ENCODE peak calls at places on chromosome 2, in seven cellular contexts. Y, I, D, E, V, S and G are unnamed samples.

GRCh38 chr2:223044916-223045700 is 6.9 kb upstream of the KCNE4 start:
- DNase-seq in Y (no peak), I (no peak), D (no peak), E (no peak), V (no peak), S (no peak), G (no peak)

GRCh38 chr2:108315408-108316193 is 26.9 kb downstream of the SULT1C2 start:
- DNase-seq in Y (peak; percentile 62), I (no peak), D (peak; percentile 7), E (no peak), V (no peak), S (no peak), G (no peak)

GRCh38 chr2:188666503-188666902 is 307.7 kb upstream of the COL3A1 start:
- DNase-seq in Y (no peak), I (no peak), D (peak; percentile 19), E (no peak), V (no peak), S (no peak), G (no peak)

GRCh38 chr2:190387422-190387821 is 20.7 kb upstream of the MFSD6 start:
- DNase-seq in Y (no peak), I (no peak), D (no peak), E (no peak), V (no peak), S (no peak), G (no peak)

GRCh38 chr2:45837812-45838341 is 186.4 kb downstream of the PRKCE start:
- DNase-seq in Y (no peak), I (no peak), D (no peak), E (no peak), V (no peak), S (no peak), G (no peak)

GRCh38 chr2:11753886-11754704 is 7.7 kb downstream of the LPIN1 start:
- DNase-seq in Y (no peak), I (no peak), D (no peak), E (peak; percentile 52), V (no peak), S (no peak), G (no peak)

GRCh38 chr2:47490406-47490805 is 87.5 kb downstream of the MSH2 start:
- DNase-seq in Y (no peak), I (no peak), D (peak; percentile 31), E (no peak), V (no peak), S (no peak), G (no peak)

GRCh38 chr2:216345846-216346245 is 26.4 kb downstream of the MARCHF4 start:
- DNase-seq in Y (no peak), I (no peak), D (no peak), E (peak; percentile 37), V (no peak), S (no peak), G (no peak)

GRCh38 chr2:32632089-32632488 is 4.2 kb downstream of the TTC27 start:
- DNase-seq in Y (no peak), I (no peak), D (no peak), E (peak; percentile 84), V (no peak), S (no peak), G (no peak)

GRCh38 chr2:138997849-138998517 is 217.8 kb upstream of the NXPH2 start:
- DNase-seq in Y (no peak), I (no peak), D (no peak), E (peak; percentile 11), V (no peak), S (no peak), G (no peak)

GRCh38 chr2:222671259-222672067 is at the start of gene MOGAT1:
- DNase-seq in Y (peak; percentile 38), I (no peak), D (peak; percentile 91), E (no peak), V (no peak), S (peak; percentile 59), G (peak; percentile 93)

GRCh38 chr2:8090748-8091700 is 590.8 kb upstream of the ID2 start:
- DNase-seq in Y (peak; percentile 58), I (peak; percentile 58), D (no peak), E (peak; percentile 96), V (peak; percentile 70), S (peak; percentile 55), G (no peak)

GRCh38 chr2:106192752-106193490 is 1.2 kb downstream of the UXS1 start:
- DNase-seq in Y (peak; percentile 86), I (no peak), D (peak; percentile 48), E (peak; percentile 77), V (peak; percentile 62), S (peak; percentile 42), G (peak; percentile 65)

GRCh38 chr2:71555798-71556454 is 102.6 kb downstream of the DYSF start:
- DNase-seq in Y (no peak), I (no peak), D (no peak), E (no peak), V (no peak), S (no peak), G (peak; percentile 38)

GRCh38 chr2:207438414-207439126 is 91.2 kb upstream of the CREB1 start:
- DNase-seq in Y (no peak), I (no peak), D (no peak), E (no peak), V (no peak), S (no peak), G (no peak)

GRCh38 chr2:173161040-173161439 is 85.4 kb downstream of the MAP3K20 start:
- DNase-seq in Y (no peak), I (no peak), D (no peak), E (no peak), V (no peak), S (no peak), G (no peak)

GRCh38 chr2:112152476-112153178 is 14.4 kb downstream of the FBLN7 start:
- DNase-seq in Y (no peak), I (no peak), D (no peak), E (no peak), V (no peak), S (no peak), G (no peak)

GRCh38 chr2:71783215-71783614 is 329.9 kb downstream of the DYSF start:
- DNase-seq in Y (no peak), I (no peak), D (no peak), E (no peak), V (no peak), S (no peak), G (no peak)

DNA sequence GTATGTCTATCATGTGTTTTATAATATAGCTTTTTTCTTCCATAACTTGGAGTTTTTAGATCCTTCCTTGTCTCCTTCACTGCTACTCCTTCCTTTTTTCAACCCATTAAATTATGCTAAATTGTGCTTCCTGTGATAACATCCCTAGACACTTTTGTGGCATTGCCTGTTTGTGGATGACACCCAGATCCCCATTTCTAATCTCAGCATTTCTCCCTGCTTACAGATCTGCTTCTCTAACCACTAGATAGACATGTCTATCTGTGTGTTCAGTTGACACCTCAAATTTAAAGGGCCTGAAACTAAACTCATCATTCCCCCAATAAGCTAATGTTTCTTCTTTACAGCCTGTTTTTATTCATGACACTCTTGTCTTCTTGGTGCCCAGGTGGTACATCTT is 244.8 kb downstream of the BABAM2 start:
- DNase-seq in Y (no peak), I (no peak), D (no peak), E (no peak), V (no peak), S (no peak), G (no peak)
- H3K4me3 ChIP-seq in Y (no peak overlapping the region), I (no peak overlapping the region), D (no peak overlapping the region), E (no peak overlapping the region), V (no peak overlapping the region), S (no peak overlapping the region), G (no peak overlapping the region)

DNA sequence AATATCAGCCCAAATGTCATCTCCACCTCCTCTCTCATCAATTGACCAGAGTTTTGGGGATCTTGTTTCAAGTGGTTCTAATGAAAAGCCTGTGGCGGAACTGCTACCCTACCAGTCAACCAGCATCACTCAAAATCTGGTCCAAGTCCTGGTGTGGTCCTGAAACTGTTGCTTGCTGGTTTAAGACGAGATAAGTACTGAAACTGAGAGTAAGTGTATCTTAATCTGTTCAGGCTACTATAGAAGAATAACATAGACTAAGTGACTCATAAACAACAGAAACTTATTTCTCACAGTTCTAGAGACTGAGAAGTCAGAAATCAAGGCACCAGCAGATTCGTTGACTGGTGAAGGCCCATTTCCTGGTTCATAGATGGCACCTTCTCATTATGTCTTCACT is 884 bp upstream of the GALNT5 start:
- DNase-seq in Y (no peak), I (no peak), D (no peak), E (no peak), V (no peak), S (no peak), G (no peak)
- H3K4me3 ChIP-seq in Y (no peak overlapping the region), I (no peak overlapping the region), D (no peak overlapping the region), E (no peak overlapping the region), V (no peak overlapping the region), S (no peak overlapping the region), G (no peak overlapping the region)

GRCh38 chr2:119699016-119699606 is 20.1 kb downstream of the TMEM177 start:
- DNase-seq in Y (no peak), I (no peak), D (no peak), E (no peak), V (no peak), S (no peak), G (no peak)

GRCh38 chr2:119701352-119701751 is 22.4 kb downstream of the TMEM177 start:
- DNase-seq in Y (no peak), I (no peak), D (peak; percentile 53), E (no peak), V (no peak), S (no peak), G (no peak)

GRCh38 chr2:119702203-119702917 is 23.4 kb downstream of the TMEM177 start:
- DNase-seq in Y (no peak), I (no peak), D (no peak), E (no peak), V (no peak), S (no peak), G (no peak)

GRCh38 chr2:119702918-119703401 is 24.0 kb downstream of the TMEM177 start:
- DNase-seq in Y (peak; percentile 78), I (no peak), D (peak; percentile 82), E (peak; percentile 41), V (peak; percentile 25), S (peak; percentile 64), G (peak; percentile 93)

DNA sequence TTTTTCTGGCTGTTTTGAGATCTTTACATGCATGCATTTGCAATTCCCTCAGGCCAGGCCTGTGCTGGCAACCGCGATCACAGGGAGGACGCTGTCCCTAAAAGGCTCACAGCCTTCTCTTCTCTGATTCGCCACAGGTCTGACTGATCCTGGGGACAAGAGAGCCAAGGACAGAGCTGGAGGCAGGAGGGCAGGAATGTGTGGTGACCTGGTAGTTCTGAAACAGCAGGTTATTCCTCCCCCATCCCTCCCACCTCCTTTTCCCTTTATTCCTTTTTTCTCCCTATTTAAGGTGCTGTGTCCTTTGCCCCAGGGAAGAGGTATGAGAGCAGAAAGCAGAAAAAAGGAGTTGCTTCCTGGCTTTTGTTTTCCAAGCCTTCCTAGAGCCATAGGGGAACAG is 21.9 kb downstream of the TMEM177 start:
- DNase-seq in Y (no peak), I (no peak), D (peak; percentile 67), E (no peak), V (no peak), S (no peak), G (peak; percentile 65)
- H3K4me3 ChIP-seq in Y (no peak overlapping the region), I (no peak overlapping the region), D (peak overlapping the region; percentile 2), E (no peak overlapping the region), V (no peak overlapping the region), S (no peak overlapping the region), G (no peak overlapping the region)

DNA sequence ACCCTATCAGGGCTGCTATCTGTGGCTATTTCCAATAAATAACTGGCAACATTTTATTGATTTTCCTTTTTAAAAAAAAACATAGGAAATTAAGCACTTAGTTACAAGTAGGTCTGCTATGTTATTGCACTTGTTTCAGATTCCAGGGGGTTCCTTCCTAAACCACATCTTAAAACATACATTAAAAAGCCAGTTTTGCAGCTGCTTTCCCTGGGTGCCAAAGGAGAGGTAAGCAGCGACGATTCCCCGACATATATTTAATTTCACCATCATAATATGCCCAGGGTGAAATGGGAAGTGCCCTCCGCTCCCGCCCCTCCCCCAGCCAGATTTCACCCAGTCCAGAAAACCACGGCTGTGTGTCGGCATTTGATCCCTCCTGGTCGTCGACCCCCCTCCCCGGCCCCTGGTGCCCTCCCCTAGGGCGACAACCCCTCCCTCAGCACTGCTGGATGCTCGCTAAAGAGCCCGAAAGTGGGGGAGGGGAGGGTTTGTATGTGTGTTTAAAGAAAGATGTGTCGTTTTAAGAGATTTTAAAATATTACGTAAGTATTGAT is 3.1 kb upstream of the BCL11A start:
- DNase-seq in Y (no peak), I (no peak), D (peak; percentile 64), E (no peak), V (no peak), S (peak; percentile 27), G (peak; percentile 54)
- H3K4me3 ChIP-seq in Y (no peak overlapping the region), I (no peak overlapping the region), D (peak overlapping the region; percentile 89), E (peak overlapping the region; percentile 37), V (peak overlapping the region; percentile 74), S (peak overlapping the region; percentile 37), G (peak overlapping the region; percentile 41)